ENCODE peak calls at places on chromosomes 2 and 18, in four cellular contexts. O, N, Z and I are unnamed samples.
A peak's percentile ranks its signal among the peaks of the same experiment; 100 is the strongest.

GRCh38 chr2:43879261-43879660 is 40.5 kb downstream of the ABCG8 start:
- DNase-seq in O (no peak), N (no peak), Z (no peak), I (no peak)

GRCh38 chr18:74928194-74928968 is 280.6 kb downstream of the PTGR3 start:
- DNase-seq in O (no peak), N (no peak), Z (no peak), I (no peak)

GRCh38 chr18:48948112-48949050 is 2.4 kb downstream of the SMAD7 start:
- DNase-seq in Z (peak; percentile 75), N (peak; percentile 56), O (peak; percentile 86), I (peak; percentile 71)

GRCh38 chr2:196696423-196697073 is 57.0 kb downstream of the CCDC150 start:
- DNase-seq in N (peak; percentile 47), Z (no peak), O (peak; percentile 84), I (peak; percentile 35)

GRCh38 chr2:68418419-68418818 is 48.7 kb downstream of the FBXO48 start:
- DNase-seq in O (no peak), Z (no peak), N (no peak), I (no peak)

GRCh38 chr18:23087352-23087751 is 47.9 kb upstream of the CABLES1 start:
- DNase-seq in N (no peak), Z (no peak), O (no peak), I (no peak)

GRCh38 chr2:48118895-48119294 is 212.6 kb upstream of the FBXO11 start:
- DNase-seq in N (no peak), O (no peak), Z (no peak), I (no peak)

GRCh38 chr2:46298272-46298521 is 990 bp downstream of the EPAS1 start:
- DNase-seq in Z (no peak), O (no peak), N (no peak), I (peak; percentile 46)

GRCh38 chr2:18915227-18915626 is 325.9 kb upstream of the NT5C1B start:
- DNase-seq in Z (no peak), O (no peak), N (no peak), I (no peak)

GRCh38 chr2:60105868-60106267 is 447.6 kb downstream of the BCL11A start:
- DNase-seq in Z (no peak), N (no peak), O (no peak), I (no peak)

GRCh38 chr18:35617865-35618264 is 36.3 kb downstream of the GALNT1 start:
- DNase-seq in N (no peak), Z (no peak), O (no peak), I (no peak)

GRCh38 chr2:16925145-16925544 is 259.5 kb upstream of the CYRIA start:
- DNase-seq in O (no peak), N (no peak), Z (no peak), I (no peak)

GRCh38 chr2:6876299-6876698 is 1.3 kb upstream of the RSAD2 start:
- DNase-seq in Z (no peak), O (no peak), N (no peak), I (no peak)

GRCh38 chr2:109275120-109276040 is 146.4 kb downstream of the SH3RF3 start:
- DNase-seq in Z (no peak), N (no peak), O (no peak), I (no peak)

GRCh38 chr2:146992057-146992456 is 852.8 kb upstream of the ACVR2A start:
- DNase-seq in N (no peak), O (peak; percentile 12), Z (no peak), I (peak; percentile 61)

GRCh38 chr2:107036293-107036692 is 150.3 kb upstream of the ST6GAL2 start:
- DNase-seq in Z (no peak), N (no peak), O (no peak), I (no peak)

GRCh38 chr2:84866121-84866520 is 14.8 kb downstream of the TRABD2A start:
- DNase-seq in N (peak; percentile 14), O (peak; percentile 38), Z (no peak), I (no peak)

GRCh38 chr2:174171686-174172445 is 76.5 kb downstream of the OLA1 start:
- DNase-seq in O (no peak), N (no peak), Z (no peak), I (no peak)
- H3K4me3 ChIP-seq in O (no peak overlapping the region), N (no peak overlapping the region), Z (no peak overlapping the region), I (no peak overlapping the region)

GRCh38 chr2:42234056-42234455 is 64.9 kb downstream of the EML4 start:
- DNase-seq in O (peak; percentile 89), N (peak; percentile 72), Z (no peak), I (peak; percentile 37)

GRCh38 chr2:42228101-42228500 is 58.9 kb downstream of the EML4 start:
- DNase-seq in O (no peak), Z (no peak), N (no peak), I (no peak)

GRCh38 chr2:42232024-42232423 is 62.9 kb downstream of the EML4 start:
- DNase-seq in O (no peak), Z (no peak), N (no peak), I (no peak)

GRCh38 chr2:42229949-42230348 is 60.8 kb downstream of the EML4 start:
- DNase-seq in N (no peak), Z (no peak), O (no peak), I (no peak)

GRCh38 chr2:42230891-42231290 is 61.7 kb downstream of the EML4 start:
- DNase-seq in O (peak; percentile 9), N (peak; percentile 18), Z (no peak), I (no peak)
- TF ChIP-seq CTCF in O (no peak), N (no peak), Z (no peak), I (no peak)

DNA sequence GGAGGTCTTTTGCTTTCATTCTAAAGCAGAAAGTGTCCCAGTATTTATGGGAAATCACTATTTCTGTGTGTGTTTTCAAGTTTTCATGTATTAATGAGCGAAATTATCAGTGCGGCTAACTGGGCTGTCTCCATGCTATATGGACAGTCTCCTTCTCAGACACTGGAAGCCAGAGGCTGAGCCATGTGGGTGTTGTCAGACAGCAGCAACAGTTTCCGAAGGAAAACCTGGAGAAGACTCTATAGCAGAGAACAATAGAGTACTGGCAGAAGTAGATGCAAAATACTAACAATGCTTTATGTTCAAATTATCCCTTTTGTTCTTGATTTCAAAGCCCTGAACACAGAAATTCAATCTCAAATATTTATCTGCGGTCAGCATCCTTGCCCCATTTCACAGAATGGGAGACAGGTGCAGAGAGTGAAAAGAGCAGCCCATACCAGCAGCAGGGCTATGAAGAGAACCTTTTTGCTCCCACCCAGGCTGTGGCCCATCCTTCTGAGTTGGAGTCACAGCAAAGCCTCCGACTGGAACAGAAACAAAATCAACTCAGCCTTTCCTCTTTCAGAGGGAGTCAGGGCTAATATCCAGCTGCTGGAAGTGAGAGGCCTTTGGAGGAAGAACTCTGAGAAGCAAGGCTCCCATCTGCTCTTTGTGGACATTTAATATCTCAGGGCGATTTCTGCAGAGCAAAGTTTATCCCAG is 151.9 kb downstream of the LRRC30 start:
- DNase-seq in N (no peak), Z (no peak), O (no peak), I (no peak)
- H3K4me3 ChIP-seq in N (no peak overlapping the region), Z (no peak overlapping the region), O (no peak overlapping the region), I (no peak overlapping the region)

DNA sequence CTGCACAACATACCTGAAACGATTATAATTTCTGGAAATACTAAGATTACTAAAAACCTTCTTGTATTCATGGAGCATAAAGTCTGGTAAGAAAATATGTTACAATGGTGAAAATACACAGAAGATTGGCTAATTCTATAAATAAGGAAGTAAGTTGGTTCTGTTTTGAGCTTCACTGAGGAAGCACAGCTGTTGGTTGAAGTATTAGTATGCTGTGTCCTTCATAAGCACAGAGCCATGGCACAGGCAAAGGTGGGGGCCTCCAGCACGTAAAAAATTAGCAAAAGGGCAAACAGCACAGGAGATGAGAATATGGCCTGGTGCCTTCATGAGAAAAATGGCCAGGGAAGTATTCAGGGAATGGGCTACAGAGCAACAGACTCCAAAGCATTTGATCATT is 40.3 kb upstream of the ANKRD62 start:
- DNase-seq in N (no peak), Z (no peak), O (no peak), I (no peak)
- TF ChIP-seq CTCF in N (no peak), Z (no peak), O (no peak), I (no peak)

DNA sequence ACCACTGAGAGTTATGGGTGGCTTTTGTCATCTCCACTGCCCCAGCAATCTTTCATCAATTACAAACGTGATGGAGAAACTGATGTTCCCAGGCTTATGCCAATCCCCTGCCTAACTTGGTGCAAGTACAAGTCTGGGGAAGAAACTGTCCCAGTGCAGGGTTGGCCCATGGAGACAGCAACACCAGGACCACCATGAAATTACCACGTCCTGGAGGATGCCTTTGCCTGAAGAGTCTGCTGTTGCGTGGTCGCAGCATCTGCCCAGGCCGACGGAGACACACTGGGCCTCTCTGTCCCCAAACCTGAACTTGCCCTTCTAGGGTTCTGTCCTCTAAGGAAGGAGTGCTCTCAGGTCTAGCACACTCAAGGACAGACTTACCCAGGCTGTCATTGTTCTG is 496.8 kb upstream of the RAB6C start:
- DNase-seq in N (no peak), Z (no peak), O (no peak), I (no peak)
- H3K4me3 ChIP-seq in N (no peak overlapping the region), Z (no peak overlapping the region), O (no peak overlapping the region), I (no peak overlapping the region)

GRCh38 chr2:130776550-130776949 is 21.2 kb downstream of the AMER3 start:
- DNase-seq in Z (no peak), N (no peak), O (no peak), I (no peak)
- TF ChIP-seq CTCF in Z (no peak), N (no peak), O (no peak), I (no peak)

GRCh38 chr18:54607213-54607934 is 16.3 kb downstream of the DYNAP start:
- DNase-seq in O (peak; percentile 1), Z (no peak), N (peak; percentile 1), I (no peak)
- H3K4me3 ChIP-seq in O (no peak overlapping the region), Z (peak overlapping the region; percentile 29), N (no peak overlapping the region), I (no peak overlapping the region)

DNA sequence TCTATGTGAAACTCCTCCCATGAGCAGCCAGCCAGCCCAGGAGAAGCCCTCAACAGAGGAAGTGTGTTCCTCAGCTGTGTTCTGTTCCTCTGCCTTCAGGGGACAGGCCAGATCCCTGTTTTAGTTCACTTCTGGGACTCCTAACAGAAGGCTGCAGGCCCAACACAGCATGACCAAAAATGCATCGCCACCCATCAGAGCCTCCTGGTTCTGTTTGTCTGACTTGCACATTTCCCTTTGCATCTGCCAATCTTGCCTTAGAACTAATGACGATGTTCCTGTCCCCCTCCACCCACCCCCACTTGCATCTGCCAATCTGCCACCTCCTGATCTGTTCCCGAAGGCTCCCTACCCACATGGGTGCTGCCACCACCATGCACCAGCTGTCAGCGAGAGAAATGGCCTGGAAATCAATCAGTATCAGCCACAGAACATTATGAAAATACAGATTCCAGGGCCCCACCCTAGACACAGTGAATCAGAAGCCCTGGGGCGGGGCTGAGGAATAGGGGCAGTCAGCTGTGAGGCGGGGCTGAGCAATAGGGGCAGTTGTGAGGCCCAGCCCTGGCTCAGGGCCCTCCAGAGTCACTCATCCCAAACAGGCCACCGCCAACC is 51.0 kb downstream of the FAM168B start:
- DNase-seq in N (no peak), O (no peak), Z (no peak), I (peak; percentile 44)
- TF ChIP-seq CTCF in N (no peak), O (no peak), Z (no peak), I (no peak)

GRCh38 chr2:69798909-69799526 is 30.4 kb upstream of the GMCL1 start:
- DNase-seq in N (peak; percentile 79), Z (no peak), O (peak; percentile 84), I (peak; percentile 55)
- H3K4me3 ChIP-seq in N (peak overlapping the region; percentile 45), Z (peak overlapping the region; percentile 32), O (no peak overlapping the region), I (peak overlapping the region; percentile 33)

GRCh38 chr18:58952303-58952702 is 87.6 kb downstream of the ZNF532 start:
- DNase-seq in N (no peak), O (no peak), Z (no peak), I (no peak)
- TF ChIP-seq CTCF in N (no peak), O (no peak), Z (no peak), I (no peak)